ENCODE peak calls at places on chromosome 19, in seven cellular contexts. One of them, this sample, is unnamed.

GRCh38 chr19:54481326-54481930 is 8.3 kb upstream of the CDC42EP5 start:
- DNase-seq in left ventricle myocardium inferior: no peak
- DNase-seq in thoracic aorta: no peak
- DNase-seq in uterus: no peak
- DNase-seq in GM06990: peak; percentile 67
- DNase-seq in CD8-positive, alpha-beta T cell: peak; percentile 25
- DNase-seq in endodermal cell: peak; percentile 90
- DNase-seq in this sample: no peak

GRCh38 chr19:33794578-33795369 is 1.9 kb upstream of the KCTD15 start:
- DNase-seq in CD8-positive, alpha-beta T cell: no peak
- DNase-seq in left ventricle myocardium inferior: peak; percentile 40
- DNase-seq in GM06990: no peak
- DNase-seq in endodermal cell: peak; percentile 69
- DNase-seq in thoracic aorta: no peak
- DNase-seq in uterus: peak; percentile 45
- DNase-seq in this sample: no peak

GRCh38 chr19:3698386-3698950 is 1.8 kb downstream of the PIP5K1C start:
- DNase-seq in endodermal cell: no peak
- DNase-seq in GM06990: no peak
- DNase-seq in left ventricle myocardium inferior: no peak
- DNase-seq in thoracic aorta: no peak
- DNase-seq in uterus: no peak
- DNase-seq in CD8-positive, alpha-beta T cell: no peak
- DNase-seq in this sample: no peak

GRCh38 chr19:45569619-45570421 is 14.8 kb downstream of the OPA3 start:
- DNase-seq in left ventricle myocardium inferior: peak; percentile 62
- DNase-seq in CD8-positive, alpha-beta T cell: peak; percentile 35
- DNase-seq in endodermal cell: peak; percentile 95
- DNase-seq in uterus: no peak
- DNase-seq in thoracic aorta: no peak
- DNase-seq in GM06990: peak; percentile 31
- DNase-seq in this sample: peak; percentile 24

GRCh38 chr19:52988506-52988905 is 25.2 kb upstream of the ERVV-1 start:
- DNase-seq in endodermal cell: no peak
- DNase-seq in thoracic aorta: no peak
- DNase-seq in uterus: no peak
- DNase-seq in left ventricle myocardium inferior: no peak
- DNase-seq in GM06990: no peak
- DNase-seq in CD8-positive, alpha-beta T cell: no peak
- DNase-seq in this sample: no peak

GRCh38 chr19:10271543-10272086 is 695 bp downstream of the ICAM1 start:
- DNase-seq in uterus: no peak
- DNase-seq in thoracic aorta: no peak
- DNase-seq in CD8-positive, alpha-beta T cell: no peak
- DNase-seq in left ventricle myocardium inferior: no peak
- DNase-seq in GM06990: peak; percentile 72
- DNase-seq in endodermal cell: no peak
- DNase-seq in this sample: no peak

GRCh38 chr19:41134616-41135015 is 20.4 kb downstream of the CYP2F1 start:
- DNase-seq in GM06990: no peak
- DNase-seq in endodermal cell: no peak
- DNase-seq in thoracic aorta: no peak
- DNase-seq in uterus: no peak
- DNase-seq in CD8-positive, alpha-beta T cell: no peak
- DNase-seq in left ventricle myocardium inferior: no peak
- DNase-seq in this sample: no peak

GRCh38 chr19:984165-984967 is at the start of gene WDR18:
- DNase-seq in uterus: peak; percentile 93
- DNase-seq in CD8-positive, alpha-beta T cell: peak; percentile 85
- DNase-seq in endodermal cell: peak; percentile 95
- DNase-seq in thoracic aorta: peak; percentile 80
- DNase-seq in left ventricle myocardium inferior: peak; percentile 94
- DNase-seq in GM06990: peak; percentile 94
- DNase-seq in this sample: peak; percentile 92

GRCh38 chr19:426725-427445 is 17.9 kb upstream of the C2CD4C start:
- DNase-seq in uterus: no peak
- DNase-seq in endodermal cell: peak; percentile 47
- DNase-seq in GM06990: no peak
- DNase-seq in left ventricle myocardium inferior: no peak
- DNase-seq in CD8-positive, alpha-beta T cell: no peak
- DNase-seq in thoracic aorta: no peak
- DNase-seq in this sample: no peak

GRCh38 chr19:32599736-32600157 is 18.8 kb downstream of the PDCD5 start:
- DNase-seq in CD8-positive, alpha-beta T cell: peak; percentile 22
- DNase-seq in uterus: no peak
- DNase-seq in endodermal cell: peak; percentile 55
- DNase-seq in left ventricle myocardium inferior: no peak
- DNase-seq in thoracic aorta: no peak
- DNase-seq in GM06990: no peak
- DNase-seq in this sample: peak; percentile 14

GRCh38 chr19:48510421-48511268 is 990 bp downstream of the LMTK3 start:
- DNase-seq in CD8-positive, alpha-beta T cell: peak; percentile 67
- DNase-seq in GM06990: peak; percentile 47
- DNase-seq in endodermal cell: peak; percentile 91
- DNase-seq in uterus: peak; percentile 65
- DNase-seq in thoracic aorta: no peak
- DNase-seq in left ventricle myocardium inferior: peak; percentile 64
- DNase-seq in this sample: peak; percentile 66

GRCh38 chr19:50415661-50416033 is 3.1 kb upstream of the SPIB start:
- DNase-seq in CD8-positive, alpha-beta T cell: no peak
- DNase-seq in uterus: no peak
- DNase-seq in thoracic aorta: no peak
- DNase-seq in GM06990: peak; percentile 92
- DNase-seq in endodermal cell: no peak
- DNase-seq in left ventricle myocardium inferior: peak; percentile 27
- DNase-seq in this sample: no peak

GRCh38 chr19:39388657-39389056 is 2.2 kb downstream of the PAF1 start:
- DNase-seq in left ventricle myocardium inferior: no peak
- DNase-seq in thoracic aorta: no peak
- DNase-seq in GM06990: no peak
- DNase-seq in uterus: no peak
- DNase-seq in CD8-positive, alpha-beta T cell: no peak
- DNase-seq in endodermal cell: no peak
- DNase-seq in this sample: no peak
- H3K36me3 ChIP-seq in left ventricle myocardium inferior: peaks cover 68% of the 10 kb centered on the region
- H3K36me3 ChIP-seq in thoracic aorta: peaks cover 38% of the 10 kb centered on the region
- H3K36me3 ChIP-seq in GM06990: peaks cover 20% of the 10 kb centered on the region
- H3K36me3 ChIP-seq in uterus: no peaks in the 10 kb centered on the region
- H3K36me3 ChIP-seq in CD8-positive, alpha-beta T cell: peaks cover 37% of the 10 kb centered on the region
- H3K36me3 ChIP-seq in endodermal cell: peaks cover 65% of the 10 kb centered on the region
- H3K36me3 ChIP-seq in this sample: peaks cover 25% of the 10 kb centered on the region

GRCh38 chr19:7982651-7983099 is 22.8 kb downstream of the ELAVL1 start:
- DNase-seq in endodermal cell: no peak
- DNase-seq in GM06990: no peak
- DNase-seq in thoracic aorta: no peak
- DNase-seq in left ventricle myocardium inferior: no peak
- DNase-seq in uterus: no peak
- DNase-seq in CD8-positive, alpha-beta T cell: no peak
- DNase-seq in this sample: no peak
- H3K36me3 ChIP-seq in endodermal cell: peaks cover 93% of the 10 kb centered on the region
- H3K36me3 ChIP-seq in GM06990: peaks cover 50% of the 10 kb centered on the region
- H3K36me3 ChIP-seq in thoracic aorta: peaks cover 41% of the 10 kb centered on the region
- H3K36me3 ChIP-seq in left ventricle myocardium inferior: peaks cover 70% of the 10 kb centered on the region
- H3K36me3 ChIP-seq in uterus: no peaks in the 10 kb centered on the region
- H3K36me3 ChIP-seq in CD8-positive, alpha-beta T cell: peaks cover 44% of the 10 kb centered on the region
- H3K36me3 ChIP-seq in this sample: peaks cover 10% of the 10 kb centered on the region

GRCh38 chr19:46999377-46999776 is 20.3 kb upstream of the NPAS1 start:
- DNase-seq in thoracic aorta: no peak
- DNase-seq in GM06990: no peak
- DNase-seq in left ventricle myocardium inferior: no peak
- DNase-seq in endodermal cell: no peak
- DNase-seq in CD8-positive, alpha-beta T cell: no peak
- DNase-seq in uterus: no peak
- DNase-seq in this sample: no peak
- H3K36me3 ChIP-seq in thoracic aorta: peaks cover 35% of the 10 kb centered on the region
- H3K36me3 ChIP-seq in GM06990: peaks cover 26% of the 10 kb centered on the region
- H3K36me3 ChIP-seq in left ventricle myocardium inferior: peaks cover 55% of the 10 kb centered on the region
- H3K36me3 ChIP-seq in endodermal cell: peaks cover 4% of the 10 kb centered on the region
- H3K36me3 ChIP-seq in CD8-positive, alpha-beta T cell: peaks cover 16% of the 10 kb centered on the region
- H3K36me3 ChIP-seq in uterus: no peaks in the 10 kb centered on the region
- H3K36me3 ChIP-seq in this sample: no peaks in the 10 kb centered on the region

GRCh38 chr19:11685676-11686650 is 52.8 kb downstream of the ZNF823 start:
- DNase-seq in thoracic aorta: no peak
- DNase-seq in endodermal cell: no peak
- DNase-seq in uterus: no peak
- DNase-seq in left ventricle myocardium inferior: no peak
- DNase-seq in GM06990: peak; percentile 70
- DNase-seq in CD8-positive, alpha-beta T cell: no peak
- DNase-seq in this sample: no peak

GRCh38 chr19:11675569-11675968 is 63.2 kb downstream of the ZNF823 start:
- DNase-seq in CD8-positive, alpha-beta T cell: no peak
- DNase-seq in GM06990: no peak
- DNase-seq in left ventricle myocardium inferior: no peak
- DNase-seq in uterus: no peak
- DNase-seq in thoracic aorta: no peak
- DNase-seq in endodermal cell: no peak
- DNase-seq in this sample: no peak

GRCh38 chr19:11678504-11678903 is 60.2 kb downstream of the ZNF823 start:
- DNase-seq in thoracic aorta: no peak
- DNase-seq in CD8-positive, alpha-beta T cell: no peak
- DNase-seq in GM06990: no peak
- DNase-seq in left ventricle myocardium inferior: no peak
- DNase-seq in endodermal cell: no peak
- DNase-seq in uterus: no peak
- DNase-seq in this sample: no peak

GRCh38 chr19:11684987-11685675 is 53.6 kb downstream of the ZNF823 start:
- DNase-seq in GM06990: no peak
- DNase-seq in CD8-positive, alpha-beta T cell: no peak
- DNase-seq in left ventricle myocardium inferior: no peak
- DNase-seq in thoracic aorta: no peak
- DNase-seq in uterus: no peak
- DNase-seq in endodermal cell: no peak
- DNase-seq in this sample: no peak

GRCh38 chr19:11680689-11681302 is 58.0 kb downstream of the ZNF823 start:
- DNase-seq in thoracic aorta: no peak
- DNase-seq in uterus: no peak
- DNase-seq in endodermal cell: no peak
- DNase-seq in CD8-positive, alpha-beta T cell: no peak
- DNase-seq in left ventricle myocardium inferior: no peak
- DNase-seq in GM06990: no peak
- DNase-seq in this sample: no peak
- H3K36me3 ChIP-seq in thoracic aorta: no peaks in the 10 kb centered on the region
- H3K36me3 ChIP-seq in uterus: no peaks in the 10 kb centered on the region
- H3K36me3 ChIP-seq in endodermal cell: peaks cover 37% of the 10 kb centered on the region
- H3K36me3 ChIP-seq in CD8-positive, alpha-beta T cell: no peaks in the 10 kb centered on the region
- H3K36me3 ChIP-seq in left ventricle myocardium inferior: peaks cover 36% of the 10 kb centered on the region
- H3K36me3 ChIP-seq in GM06990: no peaks in the 10 kb centered on the region
- H3K36me3 ChIP-seq in this sample: no peaks in the 10 kb centered on the region

DNA sequence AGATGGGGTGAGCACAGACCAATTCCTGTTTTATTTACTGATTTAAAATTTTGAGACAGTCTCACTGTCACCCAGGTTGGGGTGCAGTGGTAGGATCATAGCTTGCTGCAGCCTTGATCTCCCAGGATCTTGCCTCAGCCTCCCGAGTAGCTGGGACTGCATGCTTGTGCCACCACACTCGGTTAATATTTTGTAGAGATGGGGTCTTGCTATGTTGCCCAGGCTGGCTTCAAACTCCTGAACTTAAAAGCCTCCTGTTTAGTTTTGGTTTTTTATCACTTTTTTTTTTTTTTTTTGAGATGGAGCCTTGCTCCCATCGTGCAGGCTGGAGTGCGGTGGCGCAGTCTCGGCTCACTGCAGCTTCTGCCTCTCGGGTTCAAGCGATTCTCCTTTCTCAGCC is 4.7 kb downstream of the UBA52 start:
- DNase-seq in uterus: no peak
- DNase-seq in left ventricle myocardium inferior: no peak
- DNase-seq in CD8-positive, alpha-beta T cell: no peak
- DNase-seq in endodermal cell: no peak
- DNase-seq in GM06990: no peak
- DNase-seq in thoracic aorta: no peak
- DNase-seq in this sample: no peak
- H3K36me3 ChIP-seq in uterus: no peaks in the 10 kb centered on the region
- H3K36me3 ChIP-seq in left ventricle myocardium inferior: peaks cover 48% of the 10 kb centered on the region
- H3K36me3 ChIP-seq in CD8-positive, alpha-beta T cell: peaks cover 32% of the 10 kb centered on the region
- H3K36me3 ChIP-seq in endodermal cell: peaks cover 47% of the 10 kb centered on the region
- H3K36me3 ChIP-seq in GM06990: peaks cover 33% of the 10 kb centered on the region
- H3K36me3 ChIP-seq in thoracic aorta: peaks cover 36% of the 10 kb centered on the region
- H3K36me3 ChIP-seq in this sample: peaks cover 17% of the 10 kb centered on the region

GRCh38 chr19:30036154-30037129 is 94.4 kb downstream of the URI1 start:
- DNase-seq in uterus: no peak
- DNase-seq in GM06990: no peak
- DNase-seq in left ventricle myocardium inferior: no peak
- DNase-seq in thoracic aorta: no peak
- DNase-seq in endodermal cell: no peak
- DNase-seq in CD8-positive, alpha-beta T cell: no peak
- DNase-seq in this sample: no peak

GRCh38 chr19:30028992-30029343 is 86.9 kb downstream of the URI1 start:
- DNase-seq in GM06990: no peak
- DNase-seq in endodermal cell: no peak
- DNase-seq in thoracic aorta: no peak
- DNase-seq in left ventricle myocardium inferior: no peak
- DNase-seq in uterus: no peak
- DNase-seq in CD8-positive, alpha-beta T cell: no peak
- DNase-seq in this sample: no peak

GRCh38 chr19:30029721-30030510 is 87.9 kb downstream of the URI1 start:
- DNase-seq in left ventricle myocardium inferior: no peak
- DNase-seq in thoracic aorta: no peak
- DNase-seq in endodermal cell: no peak
- DNase-seq in CD8-positive, alpha-beta T cell: no peak
- DNase-seq in uterus: no peak
- DNase-seq in GM06990: peak; percentile 80
- DNase-seq in this sample: no peak

GRCh38 chr19:30037835-30038234 is 95.8 kb downstream of the URI1 start:
- DNase-seq in uterus: no peak
- DNase-seq in endodermal cell: no peak
- DNase-seq in thoracic aorta: no peak
- DNase-seq in left ventricle myocardium inferior: no peak
- DNase-seq in GM06990: no peak
- DNase-seq in CD8-positive, alpha-beta T cell: no peak
- DNase-seq in this sample: no peak

DNA sequence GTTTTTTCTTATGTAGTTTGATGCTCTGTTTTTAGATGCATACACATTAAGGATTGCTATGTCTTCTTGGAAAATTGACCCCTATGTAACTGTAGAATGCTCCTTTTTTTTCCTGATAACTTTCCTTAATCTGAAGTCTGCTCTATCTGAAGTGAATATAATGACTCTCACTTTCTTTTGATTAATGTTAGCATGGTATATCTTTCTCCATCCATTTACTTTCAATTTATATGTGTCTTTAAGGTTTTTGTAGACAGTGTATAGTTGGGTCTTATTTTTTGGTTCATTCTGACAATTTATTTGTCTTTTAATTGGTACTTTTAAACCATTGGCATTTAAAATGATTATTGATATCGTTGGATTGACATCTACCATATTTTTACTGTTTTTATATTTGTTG is 92.3 kb downstream of the URI1 start:
- DNase-seq in endodermal cell: no peak
- DNase-seq in GM06990: no peak
- DNase-seq in uterus: no peak
- DNase-seq in thoracic aorta: no peak
- DNase-seq in left ventricle myocardium inferior: no peak
- DNase-seq in CD8-positive, alpha-beta T cell: no peak
- DNase-seq in this sample: no peak
- H3K36me3 ChIP-seq in endodermal cell: peaks cover 26% of the 10 kb centered on the region
- H3K36me3 ChIP-seq in GM06990: no peaks in the 10 kb centered on the region
- H3K36me3 ChIP-seq in uterus: no peaks in the 10 kb centered on the region
- H3K36me3 ChIP-seq in thoracic aorta: peaks cover 15% of the 10 kb centered on the region
- H3K36me3 ChIP-seq in left ventricle myocardium inferior: peaks cover 58% of the 10 kb centered on the region
- H3K36me3 ChIP-seq in CD8-positive, alpha-beta T cell: no peaks in the 10 kb centered on the region
- H3K36me3 ChIP-seq in this sample: no peaks in the 10 kb centered on the region

This sample was measured in prostate gland.